ENCODE peak calls at places on chromosomes 11 and 22, in five cellular contexts. P is HCT116, L is GM23338, N is breast epithelium, Y is Karpas-422. B is an unnamed sample.

GRCh38 chr22:23496445-23496833 is 83.7 kb downstream of the IGLL1 start:
- DNase-seq in N (no peak), L (no peak), P (no peak), Y (no peak), B (no peak)

GRCh38 chr11:129605815-129606214 is 209.8 kb upstream of the TMEM45B start:
- DNase-seq in L (no peak), Y (no peak), N (no peak), P (no peak), B (no peak)

GRCh38 chr11:90476442-90477007 is 253.7 kb upstream of the CHORDC1 start:
- DNase-seq in Y (peak), L (peak), P (peak), N (no peak), B (peak)

GRCh38 chr11:8638300-8638699 is 44.2 kb downstream of the TRIM66 start:
- DNase-seq in P (no peak), Y (no peak), L (peak), N (no peak), B (peak)

GRCh38 chr11:109033627-109034340 is 368.9 kb downstream of the DDX10 start:
- DNase-seq in Y (no peak), L (no peak), P (no peak), N (no peak), B (peak)

GRCh38 chr22:17888855-17889254 is 114.6 kb upstream of the BID start:
- DNase-seq in L (peak), Y (no peak), N (no peak), P (no peak), B (peak)

GRCh38 chr11:19642185-19642591 is 70.4 kb upstream of the NAV2 start:
- DNase-seq in N (no peak), P (no peak), Y (no peak), L (no peak), B (peak)

GRCh38 chr11:78192911-78193341 is 4.2 kb downstream of the USP35 start:
- DNase-seq in P (no peak), L (no peak), N (no peak), Y (no peak), B (peak)

GRCh38 chr11:68145120-68145866 is 24.1 kb upstream of the CHKA start:
- DNase-seq in P (no peak), Y (no peak), L (no peak), N (peak), B (no peak)

GRCh38 chr11:2304156-2305139 is 2.6 kb downstream of the TSPAN32 start:
- DNase-seq in L (no peak), Y (no peak), P (no peak), N (no peak), B (no peak)

GRCh38 chr11:35963911-35964310 is 20.0 kb downstream of the LDLRAD3 start:
- DNase-seq in N (no peak), P (no peak), L (no peak), Y (no peak), B (peak)

GRCh38 chr11:98207086-98207485 is 813.7 kb upstream of the CNTN5 start:
- DNase-seq in P (no peak), Y (no peak), L (no peak), N (no peak), B (no peak)

GRCh38 chr11:12416552-12416951 is 39.2 kb downstream of the PARVA start:
- DNase-seq in P (no peak), N (no peak), Y (no peak), L (no peak), B (no peak)
- H3K4me3 ChIP-seq in P (no peak), N (no peak), Y (no peak), L (no peak), B (no peak)

GRCh38 chr22:39456262-39457046 is at the start of gene MGAT3:
- DNase-seq in L (no peak), N (no peak), P (no peak), Y (peak), B (no peak)
- H3K4me3 ChIP-seq in L (peak), N (peak), P (no peak), Y (peak), B (peak)

DNA sequence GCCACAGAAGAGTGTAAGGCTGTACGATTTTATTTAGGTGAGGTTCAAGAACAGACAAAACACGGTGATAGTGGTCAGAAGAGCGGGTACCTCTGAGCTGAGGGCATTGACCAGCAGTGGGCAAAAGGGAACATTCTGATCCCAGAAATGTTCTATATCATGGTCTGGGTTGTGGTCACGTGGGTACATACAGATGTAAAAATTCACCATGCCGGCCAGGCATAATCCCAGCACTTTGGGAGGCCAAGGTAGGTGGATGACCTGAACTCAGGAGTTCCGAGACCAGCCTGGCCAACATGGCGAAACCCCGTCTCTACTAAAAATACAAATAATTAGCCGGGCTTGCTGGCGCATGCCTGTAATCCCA is 31.1 kb upstream of the GCAT start:
- DNase-seq in Y (no peak), N (no peak), L (no peak), P (no peak), B (no peak)
- H3K4me3 ChIP-seq in Y (no peak), N (peak), L (no peak), P (no peak), B (no peak)

GRCh38 chr11:122754028-122754427 is 84.3 kb upstream of the CRTAM start:
- DNase-seq in Y (no peak), P (no peak), L (no peak), N (no peak), B (no peak)
- H3K4me3 ChIP-seq in Y (no peak), P (no peak), L (no peak), N (no peak), B (no peak)

GRCh38 chr11:66067640-66068039 is 2.4 kb upstream of the PACS1 start:
- DNase-seq in L (no peak), Y (no peak), N (no peak), P (no peak), B (no peak)

GRCh38 chr11:66066751-66067150 is 3.3 kb upstream of the PACS1 start:
- DNase-seq in P (no peak), N (no peak), Y (no peak), L (no peak), B (no peak)

GRCh38 chr11:66062408-66062807 is 7.7 kb upstream of the PACS1 start:
- DNase-seq in P (no peak), N (no peak), L (no peak), Y (no peak), B (no peak)

GRCh38 chr11:66063900-66064299 is 6.2 kb upstream of the PACS1 start:
- DNase-seq in N (no peak), L (no peak), P (no peak), Y (no peak), B (no peak)

DNA sequence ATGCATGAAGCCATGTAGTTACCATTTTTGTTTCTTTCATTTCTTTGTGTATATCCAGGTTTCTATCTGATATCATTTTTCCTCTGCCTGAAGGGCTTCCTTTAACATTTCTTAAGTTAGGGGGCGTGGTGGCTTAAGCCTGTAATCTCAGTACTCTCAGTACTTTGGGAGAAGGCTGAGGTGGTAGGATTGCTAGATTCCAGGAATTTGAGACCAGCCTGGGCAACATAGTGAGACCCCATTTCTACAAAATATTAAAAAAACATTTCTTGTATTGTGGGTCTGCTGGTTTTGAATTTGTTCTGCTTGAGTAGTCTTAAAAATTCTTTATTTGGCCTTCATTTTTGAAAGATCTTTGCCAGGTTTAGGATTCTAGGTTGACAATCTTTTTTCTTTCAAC is 5.5 kb upstream of the PACS1 start:
- DNase-seq in N (no peak), Y (no peak), L (no peak), P (no peak), B (no peak)
- H3K4me3 ChIP-seq in N (no peak), Y (no peak), L (no peak), P (no peak), B (no peak)

GRCh38 chr11:289706-290620 is 1.0 kb downstream of the PGGHG start:
- DNase-seq in P (no peak), L (no peak), Y (no peak), N (no peak), B (no peak)
- H3K4me3 ChIP-seq in P (peak), L (peak), Y (peak), N (peak), B (peak)

GRCh38 chr22:43273902-43274484 is 69.2 kb downstream of the SCUBE1 start:
- DNase-seq in Y (peak), P (peak), N (no peak), L (peak), B (peak)
- H3K4me3 ChIP-seq in Y (no peak), P (no peak), N (no peak), L (no peak), B (no peak)

B was measured in fibroblast of pulmonary artery.